ENCODE peak calls at places on chromosomes 12 and 14, in seven cellular contexts. P, B, C, J, K, V and F are unnamed samples.
A peak's percentile ranks its signal among the peaks of the same experiment; 100 is the strongest.

GRCh38 chr12:80268924-80269749 is 169.8 kb downstream of the OTOGL start:
- DNase-seq in P (peak; percentile 87), B (no peak), C (peak; percentile 39), J (peak; percentile 54), K (no peak), V (no peak), F (no peak)

GRCh38 chr14:90599748-90600507 is 203.1 kb downstream of the CALM1 start:
- DNase-seq in P (no peak), B (no peak), C (peak; percentile 59), J (no peak), K (no peak), V (no peak), F (no peak)

GRCh38 chr14:61563162-61563511 is 132.2 kb upstream of the HIF1A start:
- DNase-seq in P (no peak), B (no peak), C (no peak), J (no peak), K (no peak), V (no peak), F (no peak)

GRCh38 chr14:100981808-100982207 is 78.3 kb upstream of the RTL1 start:
- DNase-seq in P (no peak), B (no peak), C (no peak), J (peak; percentile 35), K (no peak), V (no peak), F (no peak)

GRCh38 chr14:94129111-94129757 is at the start of gene IFI27L2:
- DNase-seq in P (peak; percentile 70), B (peak; percentile 83), C (peak; percentile 91), J (peak; percentile 59), K (peak; percentile 86), V (peak; percentile 67), F (peak; percentile 95)

GRCh38 chr12:130043685-130044421 is 118.4 kb upstream of the FZD10 start:
- DNase-seq in P (no peak), B (no peak), C (no peak), J (no peak), K (no peak), V (no peak), F (no peak)

GRCh38 chr12:79927772-79928474 is 7.0 kb downstream of the PPP1R12A start:
- DNase-seq in P (no peak), B (no peak), C (no peak), J (no peak), K (no peak), V (no peak), F (peak; percentile 40)

GRCh38 chr12:115599251-115599811 is 678.2 kb downstream of the MED13L start:
- DNase-seq in P (no peak), B (no peak), C (no peak), J (no peak), K (peak; percentile 63), V (no peak), F (no peak)

GRCh38 chr12:117408161-117408791 is 46.9 kb upstream of the NOS1 start:
- DNase-seq in P (no peak), B (peak; percentile 70), C (peak; percentile 22), J (no peak), K (peak; percentile 12), V (peak; percentile 72), F (no peak)

GRCh38 chr12:87793134-87793533 is 236.1 kb downstream of the C12orf50 start:
- DNase-seq in P (no peak), B (no peak), C (peak; percentile 26), J (no peak), K (no peak), V (no peak), F (no peak)

GRCh38 chr14:102508774-102509743 is 517 bp downstream of the ANKRD9 start:
- DNase-seq in P (no peak), B (peak; percentile 86), C (peak; percentile 70), J (no peak), K (peak; percentile 71), V (peak; percentile 69), F (no peak)

GRCh38 chr12:99979471-99979870 is 5.3 kb downstream of the ANKS1B start:
- DNase-seq in P (no peak), B (no peak), C (no peak), J (no peak), K (no peak), V (no peak), F (no peak)

GRCh38 chr12:93959657-93960056 is 188.7 kb upstream of the PLXNC1 start:
- DNase-seq in P (no peak), B (no peak), C (no peak), J (no peak), K (no peak), V (no peak), F (no peak)

GRCh38 chr14:64196668-64197411 is 97.3 kb downstream of the ESR2 start:
- DNase-seq in P (no peak), B (peak; percentile 90), C (peak; percentile 52), J (no peak), K (peak; percentile 56), V (peak; percentile 40), F (no peak)

GRCh38 chr14:33782923-33783322 is 168.0 kb downstream of the EGLN3 start:
- DNase-seq in P (no peak), B (no peak), C (no peak), J (no peak), K (no peak), V (no peak), F (no peak)

GRCh38 chr14:62179367-62180018 is 417.3 kb downstream of the SNAPC1 start:
- DNase-seq in P (peak; percentile 30), B (no peak), C (peak; percentile 90), J (peak; percentile 13), K (peak; percentile 17), V (peak; percentile 54), F (peak; percentile 26)

GRCh38 chr14:64114166-64114565 is 180.0 kb downstream of the ESR2 start:
- DNase-seq in P (no peak), B (no peak), C (peak; percentile 36), J (no peak), K (no peak), V (no peak), F (no peak)

GRCh38 chr14:23306113-23306411 is 571 bp upstream of the BCL2L2 start:
- DNase-seq in P (no peak), B (no peak), C (no peak), J (no peak), K (no peak), V (no peak), F (no peak)

GRCh38 chr12:65603428-65604351 is 220.6 kb upstream of the HMGA2 start:
- DNase-seq in P (no peak), B (no peak), C (peak; percentile 86), J (peak; percentile 75), K (peak; percentile 52), V (peak; percentile 45), F (no peak)

GRCh38 chr12:124792177-124792576 is 71.5 kb downstream of the SCARB1 start:
- DNase-seq in P (no peak), B (no peak), C (no peak), J (no peak), K (no peak), V (no peak), F (no peak)

DNA sequence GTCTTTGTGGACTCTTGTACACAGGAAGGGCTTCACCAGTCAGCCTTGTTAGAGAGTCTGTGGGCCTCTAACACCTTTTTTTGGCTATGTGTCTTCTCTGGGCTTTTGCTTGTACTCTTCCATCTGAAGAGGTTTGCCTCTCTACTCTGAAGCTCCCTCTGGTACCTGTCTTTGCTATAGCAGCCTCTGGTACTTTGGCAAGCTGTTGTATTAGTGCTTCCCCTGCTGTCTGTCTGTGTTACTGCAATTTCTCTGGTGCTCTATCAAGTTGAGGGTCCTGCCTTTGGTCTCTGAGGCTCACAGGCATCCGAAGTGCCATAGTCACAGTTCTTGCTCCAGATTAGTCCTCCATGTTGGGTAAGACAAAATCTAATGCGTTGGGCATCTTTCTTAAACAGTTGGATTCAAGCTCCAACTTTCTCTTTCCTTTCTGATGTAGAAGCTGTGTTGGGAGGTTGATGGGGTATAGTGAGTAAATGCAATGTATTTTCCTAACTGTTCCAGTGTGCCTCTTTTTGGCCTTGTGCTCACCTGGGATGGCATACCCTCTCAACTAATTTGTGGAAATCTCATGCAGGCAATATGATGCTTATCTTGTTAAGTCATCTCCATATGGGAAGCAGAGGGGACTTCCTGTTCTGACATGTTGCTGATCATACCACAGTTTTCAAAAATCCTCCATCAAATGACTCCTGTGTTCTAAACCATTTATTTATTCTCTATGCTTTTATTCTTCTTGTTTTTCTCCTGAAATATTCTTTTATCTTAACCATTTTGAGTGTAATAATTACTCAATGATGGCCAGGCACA is 88.8 kb downstream of the ATF7IP start:
- DNase-seq in P (peak; percentile 16), B (no peak), C (peak; percentile 57), J (peak; percentile 59), K (no peak), V (no peak), F (peak; percentile 48)
- TF ChIP-seq CTCF in P (peak; percentile 86), B (peak; percentile 37), C (peak; percentile 78), J (peak; percentile 86), K (peak; percentile 40), V (peak; percentile 34), F (peak; percentile 42)

DNA sequence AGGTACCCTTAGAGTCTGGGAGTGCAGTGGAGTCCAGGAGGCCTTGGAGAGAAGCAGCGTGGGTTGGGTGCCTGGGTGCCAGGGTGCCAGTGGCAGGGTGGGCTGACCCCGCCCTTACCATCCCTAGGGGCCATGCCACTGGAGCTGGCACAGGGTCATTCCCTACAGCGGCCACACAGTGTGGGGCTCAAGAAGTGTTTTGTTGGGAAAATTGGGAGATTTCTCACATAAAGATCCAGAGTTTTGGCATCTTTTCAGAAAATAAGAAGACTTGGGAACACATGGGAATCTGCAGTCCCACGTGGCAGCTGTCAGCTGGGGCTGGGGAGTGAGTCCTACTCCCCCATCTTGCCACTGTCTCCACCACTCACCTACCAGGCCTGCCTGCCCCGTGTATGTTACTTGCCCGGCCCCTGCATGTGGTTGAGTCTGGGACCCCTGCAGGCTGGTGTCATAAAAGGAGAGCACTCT is 4.2 kb downstream of the VASH1 start:
- DNase-seq in P (no peak), B (no peak), C (no peak), J (no peak), K (no peak), V (no peak), F (no peak)
- TF ChIP-seq CTCF in P (no peak), B (no peak), C (no peak), J (no peak), K (no peak), V (no peak), F (no peak)

GRCh38 chr12:49609875-49610154 is 4.4 kb upstream of the FAM186B start:
- DNase-seq in P (no peak), B (no peak), C (no peak), J (no peak), K (no peak), V (no peak), F (no peak)
- TF ChIP-seq CTCF in P (peak; percentile 62), B (no peak), C (peak; percentile 23), J (peak; percentile 24), K (no peak), V (no peak), F (no peak)

GRCh38 chr12:56953314-56953713 is 4.1 kb downstream of the RDH16 start:
- DNase-seq in P (no peak), B (no peak), C (no peak), J (no peak), K (no peak), V (no peak), F (no peak)

GRCh38 chr12:56948881-56949280 is 8.5 kb downstream of the RDH16 start:
- DNase-seq in P (no peak), B (no peak), C (no peak), J (no peak), K (no peak), V (no peak), F (no peak)

GRCh38 chr12:56943878-56944277 is 9.7 kb upstream of the SDR9C7 start:
- DNase-seq in P (no peak), B (no peak), C (no peak), J (no peak), K (no peak), V (no peak), F (no peak)

GRCh38 chr12:56951582-56952339 is 5.6 kb downstream of the RDH16 start:
- DNase-seq in P (no peak), B (no peak), C (no peak), J (no peak), K (no peak), V (no peak), F (no peak)

GRCh38 chr12:56947633-56948535 is 9.5 kb downstream of the RDH16 start:
- DNase-seq in P (no peak), B (no peak), C (no peak), J (peak; percentile 8), K (no peak), V (no peak), F (no peak)
- TF ChIP-seq CTCF in P (peak; percentile 53), B (peak; percentile 17), C (no peak), J (peak; percentile 34), K (no peak), V (no peak), F (no peak)